ENCODE peak calls at places on chromosome 6, in seven cellular contexts. O is activated naive CD4-positive, alpha-beta T cell; B is activated T-helper 1 cell treated with anti-CD3 and anti-CD28 coated beads, Interleukin-2, amount 50 U/mL, for 16 hours; H is H9; R is fibroblast of lung; M is AG04450; G is mesothelial cell of epicardium. Z is an unnamed sample.
A peak's percentile ranks its signal among the peaks of the same experiment; 100 is the strongest.

GRCh38 chr6:6915813-6916547 is 191.8 kb upstream of the RREB1 start:
- DNase-seq in H (no peak), G (no peak), R (peak; percentile 92), B (no peak), M (no peak), O (no peak), Z (no peak)

GRCh38 chr6:48983377-48983776 is 479.7 kb downstream of the MMUT start:
- DNase-seq in M (no peak), O (no peak), G (no peak), R (no peak), B (no peak), H (no peak), Z (no peak)

GRCh38 chr6:4280721-4281120 is 145.3 kb upstream of the ECI2 start:
- DNase-seq in B (no peak), O (no peak), R (peak; percentile 66), G (no peak), H (no peak), M (peak; percentile 66), Z (no peak)

GRCh38 chr6:11006060-11006459 is 38.0 kb downstream of the ELOVL2 start:
- DNase-seq in H (no peak), O (no peak), R (no peak), M (no peak), B (no peak), G (no peak), Z (no peak)

GRCh38 chr6:42176981-42177380 is 3.8 kb downstream of the GUCA1A start:
- DNase-seq in H (no peak), M (no peak), G (no peak), B (no peak), O (no peak), R (no peak), Z (no peak)

GRCh38 chr6:89255417-89255816 is 38.3 kb upstream of the GABRR1 start:
- DNase-seq in B (no peak), O (no peak), M (no peak), R (no peak), G (no peak), H (no peak), Z (no peak)

GRCh38 chr6:26475823-26476729 is 18.3 kb downstream of the BTN2A1 start:
- DNase-seq in G (no peak), B (no peak), O (no peak), M (no peak), H (peak; percentile 48), R (peak; percentile 9), Z (no peak)

GRCh38 chr6:34102696-34103095 is 43.2 kb downstream of the GRM4 start:
- DNase-seq in B (no peak), H (no peak), G (no peak), M (no peak), O (no peak), R (no peak), Z (no peak)

GRCh38 chr6:45563902-45564301 is 186.2 kb upstream of the SUPT3H start:
- DNase-seq in G (no peak), B (no peak), R (no peak), M (no peak), H (no peak), O (no peak), Z (no peak)

GRCh38 chr6:121856296-121856695 is 420.9 kb downstream of the GJA1 start:
- DNase-seq in M (no peak), O (no peak), H (no peak), R (peak; percentile 37), B (no peak), G (no peak), Z (no peak)

GRCh38 chr6:90197854-90198496 is 98.7 kb downstream of the BACH2 start:
- DNase-seq in R (peak; percentile 65), H (no peak), G (no peak), O (no peak), M (peak; percentile 44), B (no peak), Z (no peak)

GRCh38 chr6:10411915-10412164 is 3.0 kb downstream of the TFAP2A start:
- DNase-seq in G (no peak), R (no peak), H (no peak), O (no peak), M (no peak), B (no peak), Z (no peak)

GRCh38 chr6:166351715-166352285 is 9.5 kb upstream of the SFT2D1 start:
- DNase-seq in G (no peak), H (no peak), R (no peak), B (no peak), O (no peak), M (no peak), Z (no peak)

GRCh38 chr6:797479-798077 is 104.6 kb upstream of the EXOC2 start:
- DNase-seq in G (peak; percentile 58), B (no peak), H (no peak), R (peak; percentile 80), O (no peak), M (peak; percentile 21), Z (no peak)

GRCh38 chr6:169341706-169342105 is 88.1 kb upstream of the THBS2 start:
- DNase-seq in B (no peak), H (no peak), O (no peak), R (no peak), M (no peak), G (no peak), Z (no peak)

GRCh38 chr6:6872924-6873344 is 234.8 kb upstream of the RREB1 start:
- DNase-seq in R (no peak), G (no peak), B (no peak), M (no peak), O (no peak), H (no peak), Z (no peak)

GRCh38 chr6:50976907-50977306 is 158.2 kb downstream of the TFAP2B start:
- DNase-seq in G (no peak), M (no peak), O (no peak), B (no peak), H (no peak), R (no peak), Z (no peak)

GRCh38 chr6:11264100-11264499 is 31.6 kb upstream of the NEDD9 start:
- DNase-seq in H (peak; percentile 49), B (no peak), R (no peak), G (no peak), O (no peak), M (no peak), Z (no peak)

GRCh38 chr6:37432916-37433656 is at the start of gene CMTR1:
- DNase-seq in M (peak; percentile 54), O (peak; percentile 95), G (peak; percentile 94), R (peak; percentile 90), B (peak; percentile 97), H (peak; percentile 92), Z (peak; percentile 98)

GRCh38 chr6:108277831-108278230 is 17.0 kb upstream of the SNX3 start:
- DNase-seq in H (no peak), M (no peak), G (no peak), R (no peak), B (no peak), O (no peak), Z (no peak)

GRCh38 chr6:31400467-31401289 is 2.7 kb upstream of the MICA start:
- DNase-seq in G (no peak), H (peak; percentile 68), R (peak; percentile 64), M (no peak), B (peak; percentile 61), O (peak; percentile 19), Z (peak; percentile 30)

GRCh38 chr6:33451606-33452005 is 2.8 kb upstream of the ZBTB9 start:
- DNase-seq in H (no peak), G (no peak), M (no peak), O (no peak), R (no peak), B (no peak), Z (no peak)

GRCh38 chr6:47413752-47414516 is 63.7 kb upstream of the CD2AP start:
- DNase-seq in B (peak; percentile 5), O (no peak), G (peak; percentile 42), H (no peak), M (peak; percentile 23), R (peak; percentile 82), Z (no peak)